ENCODE peak calls at places on chromosomes 12 and 14, in nine cellular contexts. One of them, this sample, is unnamed.

GRCh38 chr14:61911534-61911933 is 149.3 kb downstream of the SNAPC1 start:
- DNase-seq in GM23338: peak; percentile 19
- DNase-seq in upper lobe of right lung: no peak
- DNase-seq in HepG2: no peak
- DNase-seq in heart left ventricle: no peak
- DNase-seq in A549: no peak
- DNase-seq in esophagus squamous epithelium: no peak
- DNase-seq in neuronal stem cell: no peak
- DNase-seq in CD8-positive, alpha-beta T cell: no peak
- DNase-seq in this sample: no peak

GRCh38 chr12:29229937-29230336 is 80.9 kb downstream of the FAR2 start:
- DNase-seq in A549: no peak
- DNase-seq in esophagus squamous epithelium: no peak
- DNase-seq in upper lobe of right lung: no peak
- DNase-seq in HepG2: no peak
- DNase-seq in neuronal stem cell: no peak
- DNase-seq in GM23338: no peak
- DNase-seq in heart left ventricle: no peak
- DNase-seq in CD8-positive, alpha-beta T cell: no peak
- DNase-seq in this sample: no peak

GRCh38 chr12:5432011-5432400 is at the start of gene NTF3:
- DNase-seq in HepG2: no peak
- DNase-seq in A549: no peak
- DNase-seq in GM23338: peak; percentile 82
- DNase-seq in esophagus squamous epithelium: no peak
- DNase-seq in upper lobe of right lung: no peak
- DNase-seq in heart left ventricle: no peak
- DNase-seq in neuronal stem cell: no peak
- DNase-seq in CD8-positive, alpha-beta T cell: no peak
- DNase-seq in this sample: no peak

GRCh38 chr14:97270308-97270707 is 473.1 kb downstream of the VRK1 start:
- DNase-seq in CD8-positive, alpha-beta T cell: no peak
- DNase-seq in GM23338: no peak
- DNase-seq in A549: no peak
- DNase-seq in upper lobe of right lung: no peak
- DNase-seq in heart left ventricle: no peak
- DNase-seq in HepG2: peak; percentile 5
- DNase-seq in neuronal stem cell: no peak
- DNase-seq in esophagus squamous epithelium: no peak
- DNase-seq in this sample: no peak

GRCh38 chr14:83777516-83777915 is 1752.4 kb upstream of the FLRT2 start:
- DNase-seq in GM23338: no peak
- DNase-seq in CD8-positive, alpha-beta T cell: no peak
- DNase-seq in heart left ventricle: no peak
- DNase-seq in A549: no peak
- DNase-seq in neuronal stem cell: no peak
- DNase-seq in HepG2: no peak
- DNase-seq in esophagus squamous epithelium: no peak
- DNase-seq in upper lobe of right lung: no peak
- DNase-seq in this sample: no peak

GRCh38 chr14:37230551-37231194 is 32.9 kb downstream of the MIPOL1 start:
- DNase-seq in GM23338: peak; percentile 90
- DNase-seq in A549: peak; percentile 70
- DNase-seq in heart left ventricle: no peak
- DNase-seq in CD8-positive, alpha-beta T cell: no peak
- DNase-seq in HepG2: peak; percentile 90
- DNase-seq in neuronal stem cell: peak; percentile 39
- DNase-seq in upper lobe of right lung: no peak
- DNase-seq in esophagus squamous epithelium: no peak
- DNase-seq in this sample: peak; percentile 22

GRCh38 chr12:41228066-41228820 is 40.1 kb downstream of the PDZRN4 start:
- DNase-seq in upper lobe of right lung: no peak
- DNase-seq in HepG2: no peak
- DNase-seq in A549: no peak
- DNase-seq in GM23338: no peak
- DNase-seq in neuronal stem cell: no peak
- DNase-seq in esophagus squamous epithelium: no peak
- DNase-seq in CD8-positive, alpha-beta T cell: no peak
- DNase-seq in heart left ventricle: no peak
- DNase-seq in this sample: no peak

GRCh38 chr12:109156586-109156985 is 40.2 kb downstream of the ACACB start:
- DNase-seq in HepG2: no peak
- DNase-seq in upper lobe of right lung: no peak
- DNase-seq in GM23338: no peak
- DNase-seq in A549: no peak
- DNase-seq in CD8-positive, alpha-beta T cell: no peak
- DNase-seq in neuronal stem cell: no peak
- DNase-seq in esophagus squamous epithelium: no peak
- DNase-seq in heart left ventricle: no peak
- DNase-seq in this sample: no peak

GRCh38 chr14:59161571-59162175 is 26.8 kb upstream of the DAAM1 start:
- DNase-seq in esophagus squamous epithelium: no peak
- DNase-seq in neuronal stem cell: peak; percentile 47
- DNase-seq in CD8-positive, alpha-beta T cell: no peak
- DNase-seq in HepG2: peak; percentile 94
- DNase-seq in A549: peak; percentile 67
- DNase-seq in heart left ventricle: no peak
- DNase-seq in GM23338: peak; percentile 33
- DNase-seq in upper lobe of right lung: no peak
- DNase-seq in this sample: peak; percentile 66

GRCh38 chr14:73763396-73763795 is 49.2 kb upstream of the PNMA1 start:
- DNase-seq in heart left ventricle: no peak
- DNase-seq in A549: no peak
- DNase-seq in HepG2: peak; percentile 90
- DNase-seq in GM23338: no peak
- DNase-seq in upper lobe of right lung: no peak
- DNase-seq in CD8-positive, alpha-beta T cell: no peak
- DNase-seq in esophagus squamous epithelium: no peak
- DNase-seq in neuronal stem cell: no peak
- DNase-seq in this sample: no peak

GRCh38 chr14:29016050-29016900 is 249.7 kb downstream of the FOXG1 start:
- DNase-seq in upper lobe of right lung: peak; percentile 57
- DNase-seq in CD8-positive, alpha-beta T cell: no peak
- DNase-seq in GM23338: peak; percentile 86
- DNase-seq in HepG2: peak; percentile 78
- DNase-seq in neuronal stem cell: peak; percentile 51
- DNase-seq in esophagus squamous epithelium: no peak
- DNase-seq in A549: peak; percentile 53
- DNase-seq in heart left ventricle: no peak
- DNase-seq in this sample: peak; percentile 50

GRCh38 chr12:2963760-2964292 is 4.6 kb downstream of the TEAD4 start:
- DNase-seq in heart left ventricle: peak; percentile 76
- DNase-seq in HepG2: peak; percentile 78
- DNase-seq in esophagus squamous epithelium: no peak
- DNase-seq in CD8-positive, alpha-beta T cell: no peak
- DNase-seq in upper lobe of right lung: no peak
- DNase-seq in GM23338: peak; percentile 81
- DNase-seq in neuronal stem cell: no peak
- DNase-seq in A549: no peak
- DNase-seq in this sample: no peak
- H3K4me3 ChIP-seq in heart left ventricle: no peak overlapping the region
- H3K4me3 ChIP-seq in HepG2: peak overlapping the region; percentile 85
- H3K4me3 ChIP-seq in esophagus squamous epithelium: peak overlapping the region; percentile 32
- H3K4me3 ChIP-seq in CD8-positive, alpha-beta T cell: no peak overlapping the region
- H3K4me3 ChIP-seq in upper lobe of right lung: peak overlapping the region; percentile 14
- H3K4me3 ChIP-seq in GM23338: peak overlapping the region; percentile 57
- H3K4me3 ChIP-seq in neuronal stem cell: peak overlapping the region; percentile 27
- H3K4me3 ChIP-seq in A549: no peak overlapping the region
- H3K4me3 ChIP-seq in this sample: no peak overlapping the region

GRCh38 chr12:9751204-9752144 is 9.2 kb downstream of the CD69 start:
- DNase-seq in CD8-positive, alpha-beta T cell: peak; percentile 35
- DNase-seq in heart left ventricle: no peak
- DNase-seq in esophagus squamous epithelium: no peak
- DNase-seq in A549: peak; percentile 45
- DNase-seq in neuronal stem cell: no peak
- DNase-seq in HepG2: peak; percentile 27
- DNase-seq in upper lobe of right lung: no peak
- DNase-seq in GM23338: peak; percentile 43
- DNase-seq in this sample: peak; percentile 74

GRCh38 chr12:9752145-9752717 is 8.5 kb downstream of the CD69 start:
- DNase-seq in HepG2: no peak
- DNase-seq in CD8-positive, alpha-beta T cell: no peak
- DNase-seq in A549: no peak
- DNase-seq in esophagus squamous epithelium: no peak
- DNase-seq in GM23338: no peak
- DNase-seq in heart left ventricle: no peak
- DNase-seq in neuronal stem cell: no peak
- DNase-seq in upper lobe of right lung: no peak
- DNase-seq in this sample: no peak

GRCh38 chr12:9754984-9755383 is 5.7 kb downstream of the CD69 start:
- DNase-seq in CD8-positive, alpha-beta T cell: no peak
- DNase-seq in esophagus squamous epithelium: no peak
- DNase-seq in neuronal stem cell: no peak
- DNase-seq in A549: no peak
- DNase-seq in upper lobe of right lung: no peak
- DNase-seq in GM23338: no peak
- DNase-seq in HepG2: no peak
- DNase-seq in heart left ventricle: no peak
- DNase-seq in this sample: no peak

GRCh38 chr12:9754097-9754964 is 6.4 kb downstream of the CD69 start:
- DNase-seq in CD8-positive, alpha-beta T cell: no peak
- DNase-seq in neuronal stem cell: no peak
- DNase-seq in upper lobe of right lung: no peak
- DNase-seq in GM23338: no peak
- DNase-seq in heart left ventricle: no peak
- DNase-seq in A549: no peak
- DNase-seq in HepG2: no peak
- DNase-seq in esophagus squamous epithelium: no peak
- DNase-seq in this sample: no peak

DNA sequence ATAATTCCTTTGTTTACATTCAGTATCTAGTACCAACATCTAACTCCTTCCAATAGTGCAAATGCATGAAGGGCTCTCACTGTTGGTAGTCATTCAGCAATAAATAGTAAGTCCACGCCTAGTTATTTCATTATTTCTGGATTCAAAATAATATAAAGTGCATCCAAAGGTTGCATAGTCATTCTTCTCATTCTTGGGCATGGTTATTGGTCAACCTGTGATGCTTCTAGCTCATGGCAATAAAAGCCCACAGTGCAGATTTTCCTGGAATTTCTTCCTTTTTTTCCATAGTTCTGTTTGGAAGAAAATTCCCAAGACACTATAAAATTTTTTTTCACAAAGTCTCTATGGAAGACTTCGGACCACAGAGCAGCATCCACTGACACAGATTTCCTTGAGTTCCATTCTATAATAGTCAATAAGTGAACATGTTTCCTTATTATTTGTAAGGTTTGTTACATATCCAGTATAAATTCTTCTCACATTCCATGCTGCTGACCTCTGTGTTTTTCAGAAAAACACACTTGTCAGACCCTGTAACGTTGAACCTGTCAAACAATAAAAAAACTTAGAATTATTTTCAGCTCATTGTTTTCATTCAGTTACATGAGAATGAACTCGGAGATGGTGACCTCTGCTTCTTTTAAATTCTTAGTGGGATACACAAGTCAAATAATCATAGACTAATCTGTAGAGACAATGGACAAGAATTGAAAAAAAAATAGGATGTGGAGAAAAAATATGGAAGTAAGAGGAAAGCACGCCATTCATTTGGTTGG is 7.5 kb downstream of the CD69 start:
- DNase-seq in neuronal stem cell: no peak
- DNase-seq in upper lobe of right lung: no peak
- DNase-seq in HepG2: no peak
- DNase-seq in GM23338: no peak
- DNase-seq in heart left ventricle: no peak
- DNase-seq in CD8-positive, alpha-beta T cell: no peak
- DNase-seq in esophagus squamous epithelium: no peak
- DNase-seq in A549: no peak
- DNase-seq in this sample: peak; percentile 70
- H3K4me1 ChIP-seq in neuronal stem cell: no peaks in the 10 kb centered on the region
- H3K4me1 ChIP-seq in upper lobe of right lung: peaks cover 4% of the 10 kb centered on the region
- H3K4me1 ChIP-seq in HepG2: no peaks in the 10 kb centered on the region
- H3K4me1 ChIP-seq in GM23338: peaks cover 8% of the 10 kb centered on the region
- H3K4me1 ChIP-seq in heart left ventricle: peaks cover 4% of the 10 kb centered on the region
- H3K4me1 ChIP-seq in CD8-positive, alpha-beta T cell: peaks cover 44% of the 10 kb centered on the region
- H3K4me1 ChIP-seq in esophagus squamous epithelium: peaks cover 12% of the 10 kb centered on the region
- H3K4me1 ChIP-seq in A549: peaks cover 3% of the 10 kb centered on the region
- H3K4me1 ChIP-seq in this sample: peaks cover 39% of the 10 kb centered on the region

GRCh38 chr12:67086116-67086515 is 183.0 kb upstream of the CAND1 start:
- DNase-seq in CD8-positive, alpha-beta T cell: no peak
- DNase-seq in A549: no peak
- DNase-seq in esophagus squamous epithelium: no peak
- DNase-seq in GM23338: no peak
- DNase-seq in heart left ventricle: no peak
- DNase-seq in neuronal stem cell: no peak
- DNase-seq in upper lobe of right lung: no peak
- DNase-seq in HepG2: no peak
- DNase-seq in this sample: no peak

GRCh38 chr12:67091204-67091603 is 178.0 kb upstream of the CAND1 start:
- DNase-seq in esophagus squamous epithelium: no peak
- DNase-seq in upper lobe of right lung: no peak
- DNase-seq in heart left ventricle: no peak
- DNase-seq in GM23338: no peak
- DNase-seq in A549: no peak
- DNase-seq in neuronal stem cell: no peak
- DNase-seq in CD8-positive, alpha-beta T cell: no peak
- DNase-seq in HepG2: no peak
- DNase-seq in this sample: no peak

GRCh38 chr12:67096533-67097318 is 172.4 kb upstream of the CAND1 start:
- DNase-seq in upper lobe of right lung: no peak
- DNase-seq in HepG2: no peak
- DNase-seq in heart left ventricle: no peak
- DNase-seq in esophagus squamous epithelium: no peak
- DNase-seq in neuronal stem cell: no peak
- DNase-seq in CD8-positive, alpha-beta T cell: no peak
- DNase-seq in A549: no peak
- DNase-seq in GM23338: no peak
- DNase-seq in this sample: no peak

GRCh38 chr12:67088401-67089118 is 180.6 kb upstream of the CAND1 start:
- DNase-seq in CD8-positive, alpha-beta T cell: no peak
- DNase-seq in neuronal stem cell: no peak
- DNase-seq in esophagus squamous epithelium: no peak
- DNase-seq in HepG2: peak; percentile 21
- DNase-seq in A549: no peak
- DNase-seq in upper lobe of right lung: no peak
- DNase-seq in GM23338: peak; percentile 8
- DNase-seq in heart left ventricle: no peak
- DNase-seq in this sample: no peak

DNA sequence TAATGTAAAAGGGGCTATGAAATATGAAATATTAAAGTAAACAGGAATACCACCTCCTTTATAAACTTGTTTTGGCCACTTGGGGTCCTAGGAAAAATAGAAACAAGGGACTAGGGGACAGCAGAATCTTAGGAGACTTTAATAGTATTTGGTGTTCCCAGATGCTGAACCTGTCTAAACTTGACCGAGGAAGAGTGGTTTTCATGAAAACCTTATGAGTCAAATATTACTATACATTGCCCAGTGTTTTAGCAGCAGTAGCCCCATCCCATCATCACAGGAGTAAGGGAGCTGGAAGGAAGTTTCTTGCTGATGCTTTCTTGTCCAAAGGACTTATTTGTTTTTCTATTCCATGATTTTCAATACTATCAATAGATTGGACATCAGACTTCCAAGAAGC is 177.5 kb upstream of the CAND1 start:
- DNase-seq in GM23338: no peak
- DNase-seq in upper lobe of right lung: no peak
- DNase-seq in neuronal stem cell: no peak
- DNase-seq in HepG2: no peak
- DNase-seq in CD8-positive, alpha-beta T cell: no peak
- DNase-seq in A549: no peak
- DNase-seq in heart left ventricle: no peak
- DNase-seq in esophagus squamous epithelium: no peak
- DNase-seq in this sample: no peak
- H3K4me3 ChIP-seq in GM23338: no peak overlapping the region
- H3K4me3 ChIP-seq in upper lobe of right lung: no peak overlapping the region
- H3K4me3 ChIP-seq in neuronal stem cell: no peak overlapping the region
- H3K4me3 ChIP-seq in HepG2: no peak overlapping the region
- H3K4me3 ChIP-seq in CD8-positive, alpha-beta T cell: no peak overlapping the region
- H3K4me3 ChIP-seq in A549: no peak overlapping the region
- H3K4me3 ChIP-seq in heart left ventricle: no peak overlapping the region
- H3K4me3 ChIP-seq in esophagus squamous epithelium: no peak overlapping the region
- H3K4me3 ChIP-seq in this sample: no peak overlapping the region

GRCh38 chr14:94591073-94591472 is 9.8 kb downstream of the SERPINA5 start:
- DNase-seq in A549: no peak
- DNase-seq in heart left ventricle: no peak
- DNase-seq in neuronal stem cell: no peak
- DNase-seq in HepG2: no peak
- DNase-seq in upper lobe of right lung: no peak
- DNase-seq in CD8-positive, alpha-beta T cell: no peak
- DNase-seq in GM23338: no peak
- DNase-seq in esophagus squamous epithelium: no peak
- DNase-seq in this sample: no peak
- H3K4me1 ChIP-seq in A549: peaks cover 27% of the 10 kb centered on the region
- H3K4me1 ChIP-seq in heart left ventricle: no peaks in the 10 kb centered on the region
- H3K4me1 ChIP-seq in neuronal stem cell: no peaks in the 10 kb centered on the region
- H3K4me1 ChIP-seq in HepG2: peaks cover 73% of the 10 kb centered on the region
- H3K4me1 ChIP-seq in upper lobe of right lung: no peaks in the 10 kb centered on the region
- H3K4me1 ChIP-seq in CD8-positive, alpha-beta T cell: no peaks in the 10 kb centered on the region
- H3K4me1 ChIP-seq in GM23338: no peaks in the 10 kb centered on the region
- H3K4me1 ChIP-seq in esophagus squamous epithelium: no peaks in the 10 kb centered on the region
- H3K4me1 ChIP-seq in this sample: no peaks in the 10 kb centered on the region

This sample was measured in HAP-1.